ENCODE peak calls at places on chromosome 18, in seven cellular contexts. A is AG10803; X is tibial artery; R is stimulated activated CD4-positive, alpha-beta T cell treated with anti-CD3 and anti-CD28 coated beads, TNF-alpha, amount 100 ng/mL, for 1 hour; Q is fibroblast of lung; W is WERI-Rb-1; Z is GM04504. B is an unnamed sample.

GRCh38 chr18:29225351-29225750 is 1048.4 kb upstream of the CDH2 start:
- DNase-seq in A (peak; percentile 10), X (no peak), R (no peak), Q (no peak), W (no peak), Z (no peak), B (no peak)

GRCh38 chr18:37484893-37485834 is 80.4 kb downstream of the CELF4 start:
- DNase-seq in A (peak; percentile 17), X (no peak), R (no peak), Q (peak; percentile 4), W (no peak), Z (no peak), B (no peak)

GRCh38 chr18:78664048-78664447 is 315.6 kb upstream of the SALL3 start:
- DNase-seq in A (no peak), X (no peak), R (no peak), Q (no peak), W (no peak), Z (no peak), B (no peak)

GRCh38 chr18:69935319-69936190 is 12.1 kb downstream of the CD226 start:
- DNase-seq in A (peak; percentile 40), X (no peak), R (peak; percentile 62), Q (no peak), W (no peak), Z (no peak), B (no peak)

GRCh38 chr18:70620837-70621612 is 332.2 kb downstream of the SOCS6 start:
- DNase-seq in A (no peak), X (no peak), R (no peak), Q (no peak), W (no peak), Z (no peak), B (no peak)

GRCh38 chr18:48179005-48179404 is 230.2 kb downstream of the ZBTB7C start:
- DNase-seq in A (no peak), X (no peak), R (no peak), Q (no peak), W (no peak), Z (no peak), B (no peak)

GRCh38 chr18:79371536-79372210 is 24.1 kb upstream of the NFATC1 start:
- DNase-seq in A (no peak), X (no peak), R (no peak), Q (no peak), W (no peak), Z (no peak), B (no peak)

GRCh38 chr18:80168982-80169381 is 59.9 kb downstream of the ADNP2 start:
- DNase-seq in A (no peak), X (no peak), R (no peak), Q (no peak), W (no peak), Z (no peak), B (no peak)

GRCh38 chr18:48031641-48032040 is 101.2 kb upstream of the SMAD2 start:
- DNase-seq in A (no peak), X (peak; percentile 10), R (no peak), Q (no peak), W (peak; percentile 10), Z (no peak), B (no peak)

GRCh38 chr18:53219853-53220252 is 879.9 kb downstream of the DCC start:
- DNase-seq in A (no peak), X (no peak), R (no peak), Q (no peak), W (no peak), Z (no peak), B (no peak)

GRCh38 chr18:63192171-63192884 is 127.2 kb downstream of the BCL2 start:
- DNase-seq in A (no peak), X (no peak), R (no peak), Q (no peak), W (no peak), Z (no peak), B (no peak)

GRCh38 chr18:61755553-61755952 is 137.3 kb downstream of the RNF152 start:
- DNase-seq in A (no peak), X (no peak), R (no peak), Q (no peak), W (no peak), Z (no peak), B (no peak)

GRCh38 chr18:73006331-73006730 is 138.5 kb upstream of the NETO1 start:
- DNase-seq in A (no peak), X (no peak), R (no peak), Q (no peak), W (no peak), Z (no peak), B (no peak)

GRCh38 chr18:13392029-13392750 is 173.6 kb downstream of the LDLRAD4 start:
- DNase-seq in A (no peak), X (no peak), R (no peak), Q (no peak), W (no peak), Z (no peak), B (no peak)

GRCh38 chr18:21309248-21309647 is 67.2 kb downstream of the GREB1L start:
- DNase-seq in A (no peak), X (no peak), R (no peak), Q (no peak), W (no peak), Z (no peak), B (no peak)

GRCh38 chr18:3485153-3486149 is 35.5 kb downstream of the TGIF1 start:
- DNase-seq in A (no peak), X (no peak), R (no peak), Q (no peak), W (no peak), Z (no peak), B (no peak)

GRCh38 chr18:36064027-36064808 is 3.1 kb downstream of the RPRD1A start:
- DNase-seq in A (no peak), X (no peak), R (no peak), Q (no peak), W (no peak), Z (no peak), B (no peak)

GRCh38 chr18:64110692-64111480 is 38.0 kb downstream of the LINC00305 start:
- DNase-seq in A (no peak), X (no peak), R (no peak), Q (no peak), W (peak; percentile 56), Z (no peak), B (no peak)

GRCh38 chr18:78912336-78912735 is 67.3 kb upstream of the SALL3 start:
- DNase-seq in A (no peak), X (no peak), R (no peak), Q (no peak), W (no peak), Z (no peak), B (no peak)

GRCh38 chr18:29154196-29154757 is 977.3 kb upstream of the CDH2 start:
- DNase-seq in A (peak; percentile 64), X (no peak), R (no peak), Q (no peak), W (no peak), Z (no peak), B (no peak)

GRCh38 chr18:48545690-48546365 is 7.0 kb downstream of the CTIF start:
- DNase-seq in A (peak; percentile 88), X (peak; percentile 49), R (no peak), Q (peak; percentile 73), W (peak; percentile 90), Z (peak; percentile 71), B (no peak)

GRCh38 chr18:1917546-1917945 is 653.8 kb downstream of the METTL4 start:
- DNase-seq in A (no peak), X (no peak), R (no peak), Q (no peak), W (no peak), Z (no peak), B (no peak)

GRCh38 chr18:32437080-32437834 is 33.4 kb downstream of the GAREM1 start:
- DNase-seq in A (no peak), X (no peak), R (no peak), Q (no peak), W (no peak), Z (no peak), B (no peak)

GRCh38 chr18:49561377-49562193 is at the start of gene LIPG:
- DNase-seq in A (no peak), X (no peak), R (no peak), Q (peak; percentile 77), W (peak; percentile 72), Z (no peak), B (no peak)

GRCh38 chr18:23619388-23619873 is 33.1 kb upstream of the NPC1 start:
- DNase-seq in A (peak; percentile 23), X (no peak), R (no peak), Q (peak; percentile 10), W (peak; percentile 19), Z (no peak), B (no peak)

GRCh38 chr18:2104620-2105462 is 466.5 kb downstream of the METTL4 start:
- DNase-seq in A (peak; percentile 51), X (no peak), R (no peak), Q (peak; percentile 26), W (peak; percentile 51), Z (no peak), B (no peak)

GRCh38 chr18:2952605-2953004 is 60.3 kb downstream of the LPIN2 start:
- DNase-seq in A (no peak), X (no peak), R (no peak), Q (no peak), W (no peak), Z (no peak), B (no peak)

GRCh38 chr18:45386256-45386655 is 229.0 kb upstream of the SLC14A2 start:
- DNase-seq in A (peak; percentile 48), X (no peak), R (no peak), Q (peak; percentile 47), W (peak; percentile 41), Z (no peak), B (no peak)

GRCh38 chr18:3623769-3624545 is 174.0 kb downstream of the TGIF1 start:
- DNase-seq in A (peak; percentile 99), X (peak; percentile 64), R (no peak), Q (peak; percentile 96), W (peak; percentile 36), Z (peak; percentile 94), B (peak; percentile 50)

GRCh38 chr18:51603551-51603950 is 406.1 kb upstream of the MEX3C start:
- DNase-seq in A (no peak), X (no peak), R (no peak), Q (no peak), W (peak; percentile 43), Z (no peak), B (no peak)